ENCODE peak calls at places on chromosomes 11 and 22, in four cellular contexts. F is mesendoderm, P is pancreas, S is ascending aorta. G is an unnamed sample.

GRCh38 chr11:10632483-10632882 is 61.1 kb downstream of the IRAG1 start:
- DNase-seq in S (no peak), P (no peak), F (no peak), G (no peak)

GRCh38 chr11:115903179-115903578 is 399.0 kb upstream of the CADM1 start:
- DNase-seq in S (no peak), F (no peak), P (no peak), G (no peak)

GRCh38 chr11:61516675-61517516 is 8.3 kb downstream of the LRRC10B start:
- DNase-seq in S (peak; percentile 72), F (peak; percentile 52), P (peak; percentile 77), G (peak; percentile 46)

GRCh38 chr11:23112987-23113886 is 253.0 kb upstream of the CCDC179 start:
- DNase-seq in F (peak; percentile 75), P (peak; percentile 58), S (no peak), G (no peak)

GRCh38 chr11:84103096-84103495 is 816.9 kb upstream of the CCDC90B start:
- DNase-seq in F (no peak), S (no peak), P (no peak), G (no peak)

GRCh38 chr11:12224537-12224893 is 114.1 kb downstream of the MICAL2 start:
- DNase-seq in P (no peak), F (no peak), S (peak; percentile 95), G (peak; percentile 84)

GRCh38 chr11:100003985-100004384 is 683.1 kb upstream of the ARHGAP42 start:
- DNase-seq in P (no peak), S (no peak), F (no peak), G (no peak)

GRCh38 chr11:26761382-26761781 is 39.5 kb upstream of the SLC5A12 start:
- DNase-seq in F (peak; percentile 62), S (no peak), P (no peak), G (no peak)

GRCh38 chr11:107468596-107468995 is 11.0 kb upstream of the CWF19L2 start:
- DNase-seq in S (no peak), F (no peak), P (no peak), G (no peak)

GRCh38 chr11:69609351-69609750 is 31.6 kb upstream of the CCND1 start:
- DNase-seq in P (no peak), S (no peak), F (no peak), G (no peak)

GRCh38 chr11:69965821-69966582 is 112.1 kb upstream of the ANO1 start:
- DNase-seq in F (no peak), S (no peak), P (no peak), G (no peak)

GRCh38 chr11:60085909-60086308 is 2.6 kb upstream of the MS4A2 start:
- DNase-seq in P (no peak), S (no peak), F (no peak), G (no peak)

GRCh38 chr22:37266581-37267127 is 15.7 kb upstream of the CYTH4 start:
- DNase-seq in S (no peak), F (no peak), P (no peak), G (no peak)

GRCh38 chr11:93585758-93586157 is 42.6 kb upstream of the SMCO4 start:
- DNase-seq in F (peak; percentile 40), P (no peak), S (no peak), G (no peak)

GRCh38 chr11:17413414-17414316 is 25.2 kb upstream of the KCNJ11 start:
- DNase-seq in S (no peak), P (peak; percentile 89), F (no peak), G (no peak)

GRCh38 chr11:48005133-48005532 is 24.8 kb downstream of the PTPRJ start:
- DNase-seq in F (no peak), P (no peak), S (no peak), G (no peak)

GRCh38 chr11:94151903-94152677 is 23.4 kb downstream of the PANX1 start:
- DNase-seq in S (peak; percentile 80), P (no peak), F (peak; percentile 88), G (no peak)

GRCh38 chr11:76667271-76667818 is 3.2 kb downstream of the LRRC32 start:
- DNase-seq in S (no peak), F (no peak), P (peak; percentile 43), G (no peak)

GRCh38 chr22:39185601-39186012 is 33.1 kb upstream of the CBX7 start:
- DNase-seq in P (peak; percentile 44), S (peak; percentile 65), F (no peak), G (no peak)

GRCh38 chr11:106152824-106153223 is 75.4 kb downstream of the AASDHPPT start:
- DNase-seq in P (no peak), S (no peak), F (no peak), G (no peak)

GRCh38 chr11:116596346-116597260 is 176.2 kb downstream of the BUD13 start:
- DNase-seq in S (no peak), P (no peak), F (no peak), G (no peak)

GRCh38 chr11:4181780-4182721 is 87.5 kb downstream of the RRM1 start:
- DNase-seq in P (peak; percentile 84), F (peak; percentile 84), S (no peak), G (no peak)

GRCh38 chr11:96024666-96025065 is 100.8 kb upstream of the MTMR2 start:
- DNase-seq in P (no peak), S (no peak), F (no peak), G (no peak)

GRCh38 chr11:106398396-106399074 is 321.1 kb downstream of the AASDHPPT start:
- DNase-seq in S (no peak), F (no peak), P (no peak), G (no peak)

GRCh38 chr11:96090711-96091110 is 166.8 kb upstream of the MTMR2 start:
- DNase-seq in S (no peak), P (no peak), F (no peak), G (no peak)

GRCh38 chr11:120546312-120547205 is 35.0 kb downstream of the GRIK4 start:
- DNase-seq in F (peak; percentile 65), P (peak; percentile 68), S (peak; percentile 82), G (no peak)

GRCh38 chr11:129881570-129882170 is 13.7 kb downstream of the NFRKB start:
- DNase-seq in S (no peak), P (no peak), F (peak; percentile 53), G (no peak)

GRCh38 chr11:67640021-67640757 is 626 bp upstream of the TBX10 start:
- DNase-seq in F (peak; percentile 75), S (no peak), P (peak; percentile 78), G (peak; percentile 72)

GRCh38 chr11:10913075-10913474 is 55.2 kb upstream of the ZBED5 start:
- DNase-seq in P (no peak), S (no peak), F (no peak), G (no peak)

GRCh38 chr11:129278586-129279319 is 86.6 kb upstream of the ARHGAP32 start:
- DNase-seq in S (no peak), F (no peak), P (peak; percentile 74), G (peak; percentile 19)

GRCh38 chr11:6576471-6577373 is 26.7 kb downstream of the RRP8 start:
- DNase-seq in F (no peak), S (no peak), P (no peak), G (no peak)

GRCh38 chr22:27041745-27042144 is 384.4 kb downstream of the MIAT start:
- DNase-seq in S (no peak), P (no peak), F (no peak), G (no peak)

GRCh38 chr22:27046126-27046525 is 388.7 kb downstream of the MIAT start:
- DNase-seq in F (no peak), P (no peak), S (no peak), G (no peak)

GRCh38 chr22:27045103-27045940 is 387.9 kb downstream of the MIAT start:
- DNase-seq in F (peak; percentile 62), S (no peak), P (no peak), G (no peak)

GRCh38 chr22:27046603-27047002 is 389.2 kb downstream of the MIAT start:
- DNase-seq in S (no peak), P (no peak), F (no peak), G (no peak)

DNA sequence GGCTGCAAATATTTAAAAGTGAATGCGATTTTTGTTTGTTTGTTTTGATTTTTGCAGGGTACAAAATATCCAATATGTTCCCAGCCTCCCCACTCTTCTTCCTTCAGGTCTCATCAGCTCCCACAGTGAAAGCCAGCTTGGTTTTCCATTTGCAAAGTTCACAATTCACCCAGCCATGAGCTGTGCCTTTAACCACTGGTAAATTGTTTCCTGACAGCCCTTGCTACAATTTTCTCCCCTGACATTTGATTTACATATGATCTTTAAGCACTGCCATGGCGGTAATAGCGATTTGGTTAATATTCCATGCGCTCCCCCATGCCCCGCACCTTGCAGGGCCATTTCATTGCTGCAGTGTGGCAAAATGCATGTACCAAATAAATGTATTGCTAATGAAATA is 385.9 kb downstream of the MIAT start:
- DNase-seq in F (no peak), S (no peak), P (no peak), G (no peak)
- H3K27me3 ChIP-seq in F (no peaks in the 10 kb centered on the region), S (no peaks in the 10 kb centered on the region), P (no peaks in the 10 kb centered on the region), G (no peaks in the 10 kb centered on the region)

GRCh38 chr22:20031732-20032406 is 11.0 kb downstream of the TANGO2 start:
- DNase-seq in F (no peak), P (no peak), S (no peak), G (peak; percentile 45)
- H3K27ac ChIP-seq in F (no peak overlapping the region), P (no peak overlapping the region), S (peak overlapping the region; percentile 78), G (peak overlapping the region; percentile 39)

GRCh38 chr11:75334402-75334891 is 17.0 kb downstream of the ARRB1 start:
- DNase-seq in P (no peak), S (no peak), F (peak; percentile 67), G (no peak)

GRCh38 chr11:75333022-75333806 is 18.2 kb downstream of the ARRB1 start:
- DNase-seq in S (no peak), P (no peak), F (no peak), G (no peak)

GRCh38 chr11:75337195-75337654 is 14.2 kb downstream of the ARRB1 start:
- DNase-seq in F (no peak), P (no peak), S (peak; percentile 75), G (no peak)

GRCh38 chr11:75333807-75334140 is 17.7 kb downstream of the ARRB1 start:
- DNase-seq in F (no peak), S (no peak), P (no peak), G (no peak)

GRCh38 chr11:75334976-75335375 is 16.5 kb downstream of the ARRB1 start:
- DNase-seq in P (no peak), F (peak; percentile 92), S (no peak), G (no peak)
- H3K4me1 ChIP-seq in P (peaks cover 45% of the 10 kb centered on the region), F (peaks cover 29% of the 10 kb centered on the region), S (peaks cover 1% of the 10 kb centered on the region), G (peaks cover 46% of the 10 kb centered on the region)

GRCh38 chr11:66418168-66418985 is 2.5 kb upstream of the NPAS4 start:
- DNase-seq in P (peak; percentile 79), F (peak; percentile 92), S (peak; percentile 97), G (peak; percentile 22)

GRCh38 chr11:66414120-66414934 is 6.5 kb upstream of the NPAS4 start:
- DNase-seq in S (no peak), P (no peak), F (peak; percentile 75), G (no peak)

GRCh38 chr11:66418986-66419308 is 1.9 kb upstream of the NPAS4 start:
- DNase-seq in F (no peak), S (no peak), P (no peak), G (no peak)

GRCh38 chr11:66415423-66415822 is 5.4 kb upstream of the NPAS4 start:
- DNase-seq in P (no peak), F (no peak), S (no peak), G (no peak)

DNA sequence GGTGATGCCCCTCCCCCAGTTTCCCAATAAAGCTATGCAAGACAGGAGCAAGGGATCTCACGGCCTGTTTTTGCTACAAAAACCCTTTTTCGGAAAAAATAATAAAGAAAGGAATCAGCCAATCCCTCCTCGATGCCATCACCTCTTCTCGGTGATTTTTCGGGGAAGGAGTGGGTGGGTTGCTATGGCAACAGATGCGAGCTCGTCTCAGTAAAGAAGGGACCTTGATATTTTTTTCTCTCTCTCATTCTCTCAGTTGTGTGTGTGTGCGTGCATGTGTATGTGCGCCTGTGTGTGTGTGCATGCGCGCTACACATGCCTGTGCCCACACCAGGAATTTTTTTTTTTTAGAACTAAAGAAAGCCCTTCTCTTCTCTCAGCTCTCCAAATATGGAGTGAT is 3.8 kb upstream of the NPAS4 start:
- DNase-seq in P (no peak), F (no peak), S (no peak), G (no peak)
- H3K27me3 ChIP-seq in P (no peaks in the 10 kb centered on the region), F (peaks cover 22% of the 10 kb centered on the region), S (no peaks in the 10 kb centered on the region), G (peaks cover 36% of the 10 kb centered on the region)

GRCh38 chr11:65788801-65789200 is 1.9 kb downstream of the OVOL1 start:
- DNase-seq in F (no peak), P (no peak), S (no peak), G (no peak)
- H3K27ac ChIP-seq in F (no peak overlapping the region), P (no peak overlapping the region), S (no peak overlapping the region), G (no peak overlapping the region)

G was measured in CD8-positive, alpha-beta memory T cell.